ENCODE peak calls at places on chromosomes 11 and 22, in five cellular contexts. J is RCC 7860, T is nephron progenitor cell, U is foreskin fibroblast, I is T-helper 17 cell. Q is an unnamed sample.

GRCh38 chr11:67262731-67263675 is 3.3 kb upstream of the GRK2 start:
- DNase-seq in J (peak; percentile 65), T (peak; percentile 82), U (peak; percentile 88), I (peak; percentile 55), Q (peak; percentile 94)

GRCh38 chr11:61811831-61812230 is 5.0 kb downstream of the FADS1 start:
- DNase-seq in J (no peak), T (no peak), U (no peak), I (no peak), Q (no peak)

GRCh38 chr22:47918276-47918928 is 1156.0 kb downstream of the TBC1D22A start:
- DNase-seq in J (no peak), T (no peak), U (no peak), I (no peak), Q (no peak)

GRCh38 chr11:125975634-125976033 is 29.8 kb downstream of the VSIG10L2 start:
- DNase-seq in J (no peak), T (no peak), U (no peak), I (no peak), Q (no peak)

GRCh38 chr22:17057959-17058814 is 26.6 kb upstream of the IL17RA start:
- DNase-seq in J (peak; percentile 48), T (peak; percentile 71), U (peak; percentile 86), I (no peak), Q (peak; percentile 77)

GRCh38 chr22:28112548-28113043 is 193.5 kb upstream of the PITPNB start:
- DNase-seq in J (no peak), T (peak; percentile 7), U (peak; percentile 76), I (no peak), Q (no peak)

GRCh38 chr11:69715446-69715845 is 11.6 kb upstream of the FGF19 start:
- DNase-seq in J (no peak), T (no peak), U (no peak), I (no peak), Q (no peak)

GRCh38 chr11:34067383-34068065 is 16.0 kb downstream of the CAPRIN1 start:
- DNase-seq in J (no peak), T (no peak), U (no peak), I (no peak), Q (no peak)

GRCh38 chr11:108872781-108873291 is 208.0 kb downstream of the DDX10 start:
- DNase-seq in J (no peak), T (no peak), U (peak; percentile 37), I (no peak), Q (no peak)

GRCh38 chr11:120718171-120718570 is 206.6 kb downstream of the GRIK4 start:
- DNase-seq in J (no peak), T (no peak), U (no peak), I (no peak), Q (no peak)

GRCh38 chr11:77200351-77200750 is 72.3 kb downstream of the MYO7A start:
- DNase-seq in J (no peak), T (no peak), U (no peak), I (no peak), Q (no peak)

GRCh38 chr22:39999144-39999757 is 4.5 kb downstream of the FAM83F start:
- DNase-seq in J (peak; percentile 76), T (peak; percentile 38), U (no peak), I (no peak), Q (peak; percentile 29)

GRCh38 chr11:50037282-50037681 is 4.6 kb downstream of the OR4C45 start:
- DNase-seq in J (no peak), T (no peak), U (no peak), I (no peak), Q (no peak)

GRCh38 chr22:29315286-29316195 is at the start of gene RASL10A:
- DNase-seq in J (no peak), T (peak; percentile 57), U (no peak), I (no peak), Q (no peak)